ENCODE peak calls at places on chromosome X, in six cellular contexts. One of them, this sample, is unnamed.

GRCh38 chrX:70171636-70172035 is 5.6 kb upstream of the DGAT2L6 start:
- DNase-seq in breast epithelium: no peak
- DNase-seq in neural progenitor cell: peak; percentile 65
- DNase-seq in body of pancreas: no peak
- DNase-seq in skeletal muscle cell: no peak
- DNase-seq in AG10803: no peak
- DNase-seq in this sample: no peak

GRCh38 chrX:17738002-17738713 is 865 bp downstream of the SCML1 start:
- DNase-seq in breast epithelium: peak; percentile 52
- DNase-seq in neural progenitor cell: peak; percentile 48
- DNase-seq in body of pancreas: peak; percentile 33
- DNase-seq in skeletal muscle cell: no peak
- DNase-seq in AG10803: peak; percentile 32
- DNase-seq in this sample: no peak

GRCh38 chrX:103376118-103376978 is at the start of gene BEX3:
- DNase-seq in breast epithelium: peak; percentile 53
- DNase-seq in neural progenitor cell: peak; percentile 77
- DNase-seq in body of pancreas: peak; percentile 58
- DNase-seq in skeletal muscle cell: no peak
- DNase-seq in AG10803: peak; percentile 41
- DNase-seq in this sample: no peak

GRCh38 chrX:111467896-111468295 is 43.5 kb upstream of the SERTM2 start:
- DNase-seq in breast epithelium: no peak
- DNase-seq in neural progenitor cell: no peak
- DNase-seq in body of pancreas: peak; percentile 12
- DNase-seq in skeletal muscle cell: no peak
- DNase-seq in AG10803: no peak
- DNase-seq in this sample: no peak

GRCh38 chrX:1885116-1885515 is 270.3 kb downstream of the ASMT start:
- DNase-seq in breast epithelium: no peak
- DNase-seq in neural progenitor cell: no peak
- DNase-seq in body of pancreas: no peak
- DNase-seq in skeletal muscle cell: no peak
- DNase-seq in AG10803: no peak
- DNase-seq in this sample: no peak

GRCh38 chrX:125646195-125646594 is 326.5 kb downstream of the TEX13C start:
- DNase-seq in breast epithelium: no peak
- DNase-seq in neural progenitor cell: no peak
- DNase-seq in body of pancreas: no peak
- DNase-seq in skeletal muscle cell: no peak
- DNase-seq in AG10803: no peak
- DNase-seq in this sample: no peak

GRCh38 chrX:12425496-12425895 is 287.2 kb downstream of the FRMPD4 start:
- DNase-seq in breast epithelium: no peak
- DNase-seq in neural progenitor cell: no peak
- DNase-seq in body of pancreas: no peak
- DNase-seq in skeletal muscle cell: no peak
- DNase-seq in AG10803: no peak
- DNase-seq in this sample: no peak

GRCh38 chrX:316351-317325 is 2.0 kb downstream of the GTPBP6 start:
- DNase-seq in breast epithelium: peak; percentile 50
- DNase-seq in neural progenitor cell: no peak
- DNase-seq in body of pancreas: no peak
- DNase-seq in skeletal muscle cell: no peak
- DNase-seq in AG10803: no peak
- DNase-seq in this sample: no peak

GRCh38 chrX:95076449-95076848 is 1402.4 kb downstream of the FAM133A start:
- DNase-seq in breast epithelium: no peak
- DNase-seq in neural progenitor cell: peak; percentile 67
- DNase-seq in body of pancreas: no peak
- DNase-seq in skeletal muscle cell: no peak
- DNase-seq in AG10803: peak; percentile 53
- DNase-seq in this sample: no peak

GRCh38 chrX:53798281-53798680 is 111.8 kb upstream of the HUWE1 start:
- DNase-seq in breast epithelium: no peak
- DNase-seq in neural progenitor cell: no peak
- DNase-seq in body of pancreas: no peak
- DNase-seq in skeletal muscle cell: no peak
- DNase-seq in AG10803: no peak
- DNase-seq in this sample: no peak

GRCh38 chrX:131792789-131793462 is 230.2 kb upstream of the STK26 start:
- DNase-seq in breast epithelium: no peak
- DNase-seq in neural progenitor cell: no peak
- DNase-seq in body of pancreas: no peak
- DNase-seq in skeletal muscle cell: no peak
- DNase-seq in AG10803: peak; percentile 42
- DNase-seq in this sample: peak; percentile 88

GRCh38 chrX:102345916-102346315 is 93.9 kb downstream of the NXF2B start:
- DNase-seq in breast epithelium: peak; percentile 51
- DNase-seq in neural progenitor cell: peak; percentile 63
- DNase-seq in body of pancreas: peak; percentile 62
- DNase-seq in skeletal muscle cell: no peak
- DNase-seq in AG10803: peak; percentile 11
- DNase-seq in this sample: no peak

GRCh38 chrX:13659057-13659456 is 6.1 kb downstream of the TCEANC start:
- DNase-seq in breast epithelium: no peak
- DNase-seq in neural progenitor cell: no peak
- DNase-seq in body of pancreas: no peak
- DNase-seq in skeletal muscle cell: peak; percentile 45
- DNase-seq in AG10803: peak; percentile 66
- DNase-seq in this sample: no peak

GRCh38 chrX:38482183-38482582 is 79.2 kb upstream of the TSPAN7 start:
- DNase-seq in breast epithelium: no peak
- DNase-seq in neural progenitor cell: no peak
- DNase-seq in body of pancreas: no peak
- DNase-seq in skeletal muscle cell: no peak
- DNase-seq in AG10803: no peak
- DNase-seq in this sample: no peak

GRCh38 chrX:52576946-52577345 is 60.1 kb upstream of the XAGE1B start:
- DNase-seq in breast epithelium: no peak
- DNase-seq in neural progenitor cell: no peak
- DNase-seq in body of pancreas: no peak
- DNase-seq in skeletal muscle cell: no peak
- DNase-seq in AG10803: no peak
- DNase-seq in this sample: no peak

GRCh38 chrX:1464282-1465131 is 11.8 kb upstream of the ASMTL start:
- DNase-seq in breast epithelium: no peak
- DNase-seq in neural progenitor cell: no peak
- DNase-seq in body of pancreas: no peak
- DNase-seq in skeletal muscle cell: no peak
- DNase-seq in AG10803: no peak
- DNase-seq in this sample: no peak

GRCh38 chrX:13029341-13029740 is 15.1 kb downstream of the FAM9C start:
- DNase-seq in breast epithelium: peak; percentile 53
- DNase-seq in neural progenitor cell: no peak
- DNase-seq in body of pancreas: peak; percentile 46
- DNase-seq in skeletal muscle cell: no peak
- DNase-seq in AG10803: no peak
- DNase-seq in this sample: no peak

GRCh38 chrX:69951756-69952155 is 98.0 kb downstream of the AWAT2 start:
- DNase-seq in breast epithelium: no peak
- DNase-seq in neural progenitor cell: no peak
- DNase-seq in body of pancreas: no peak
- DNase-seq in skeletal muscle cell: no peak
- DNase-seq in AG10803: no peak
- DNase-seq in this sample: no peak

GRCh38 chrX:22365460-22365859 is 92.7 kb downstream of the CBLL2 start:
- DNase-seq in breast epithelium: no peak
- DNase-seq in neural progenitor cell: no peak
- DNase-seq in body of pancreas: no peak
- DNase-seq in skeletal muscle cell: peak; percentile 88
- DNase-seq in AG10803: peak; percentile 59
- DNase-seq in this sample: peak; percentile 47

GRCh38 chrX:102712216-102712966 is at the start of gene GPRASP2:
- DNase-seq in breast epithelium: peak; percentile 51
- DNase-seq in neural progenitor cell: peak; percentile 66
- DNase-seq in body of pancreas: peak; percentile 48
- DNase-seq in skeletal muscle cell: no peak
- DNase-seq in AG10803: peak; percentile 15
- DNase-seq in this sample: no peak

GRCh38 chrX:54776987-54777672 is 20.9 kb downstream of the ITIH6 start:
- DNase-seq in breast epithelium: no peak
- DNase-seq in neural progenitor cell: no peak
- DNase-seq in body of pancreas: no peak
- DNase-seq in skeletal muscle cell: no peak
- DNase-seq in AG10803: no peak
- DNase-seq in this sample: no peak

GRCh38 chrX:141642979-141643378 is 53.5 kb downstream of the SPANXA2 start:
- DNase-seq in breast epithelium: no peak
- DNase-seq in neural progenitor cell: peak; percentile 11
- DNase-seq in body of pancreas: no peak
- DNase-seq in skeletal muscle cell: peak; percentile 0
- DNase-seq in AG10803: peak; percentile 0
- DNase-seq in this sample: no peak

GRCh38 chrX:120308959-120309872 is 2.0 kb downstream of the TMEM255A start:
- DNase-seq in breast epithelium: peak; percentile 56
- DNase-seq in neural progenitor cell: peak; percentile 82
- DNase-seq in body of pancreas: peak; percentile 52
- DNase-seq in skeletal muscle cell: peak; percentile 22
- DNase-seq in AG10803: peak; percentile 29
- DNase-seq in this sample: no peak

GRCh38 chrX:51494409-51494808 is 2.0 kb downstream of the NUDT11 start:
- DNase-seq in breast epithelium: no peak
- DNase-seq in neural progenitor cell: no peak
- DNase-seq in body of pancreas: no peak
- DNase-seq in skeletal muscle cell: no peak
- DNase-seq in AG10803: no peak
- DNase-seq in this sample: no peak

GRCh38 chrX:7270018-7270417 is 122.1 kb upstream of the PUDP start:
- DNase-seq in breast epithelium: no peak
- DNase-seq in neural progenitor cell: no peak
- DNase-seq in body of pancreas: no peak
- DNase-seq in skeletal muscle cell: no peak
- DNase-seq in AG10803: peak; percentile 78
- DNase-seq in this sample: peak; percentile 31

DNA sequence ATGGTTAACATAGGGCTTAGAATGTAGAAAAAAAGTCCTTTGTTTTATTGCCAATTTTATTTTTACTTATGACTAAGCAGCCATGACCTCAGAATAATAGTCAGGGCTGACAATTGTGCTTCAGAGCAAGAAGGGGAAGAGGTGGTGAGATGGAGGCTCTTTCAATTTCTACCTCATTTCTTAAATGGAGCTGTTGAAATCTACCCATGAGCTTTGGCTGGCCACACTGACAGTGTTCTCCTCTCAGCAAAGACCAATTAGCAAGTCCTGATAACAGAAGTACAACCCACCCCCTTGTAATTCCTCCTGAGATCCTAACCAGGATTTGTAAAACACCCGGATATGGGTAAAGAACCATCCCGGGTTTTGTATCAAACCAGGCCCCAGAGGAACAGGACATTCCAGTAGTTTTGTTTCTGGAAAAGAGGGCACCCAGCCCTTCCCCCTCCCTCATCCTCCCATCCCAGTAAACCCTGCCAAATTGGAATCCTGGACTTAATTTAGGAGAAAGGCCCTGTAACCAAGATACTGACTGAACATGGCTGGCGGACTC is at the start of gene HEPH:
- DNase-seq in breast epithelium: no peak
- DNase-seq in neural progenitor cell: peak; percentile 65
- DNase-seq in body of pancreas: no peak
- DNase-seq in skeletal muscle cell: no peak
- DNase-seq in AG10803: peak; percentile 67
- DNase-seq in this sample: peak; percentile 5
- H3K4me3 ChIP-seq in breast epithelium: peak within 1 kb of the TSS; percentile 34
- H3K4me3 ChIP-seq in neural progenitor cell: peak within 1 kb of the TSS; percentile 56
- H3K4me3 ChIP-seq in body of pancreas: no peak within 1 kb of the TSS
- H3K4me3 ChIP-seq in skeletal muscle cell: peak within 1 kb of the TSS; percentile 44
- H3K4me3 ChIP-seq in AG10803: peak within 1 kb of the TSS; percentile 62
- H3K4me3 ChIP-seq in this sample: peak within 1 kb of the TSS; percentile 23

GRCh38 chrX:150007356-150007755 is 69.1 kb upstream of the EOLA2 start:
- DNase-seq in breast epithelium: no peak
- DNase-seq in neural progenitor cell: no peak
- DNase-seq in body of pancreas: no peak
- DNase-seq in skeletal muscle cell: no peak
- DNase-seq in AG10803: no peak
- DNase-seq in this sample: no peak
- H3K4me3 ChIP-seq in breast epithelium: no peak overlapping the region
- H3K4me3 ChIP-seq in neural progenitor cell: no peak overlapping the region
- H3K4me3 ChIP-seq in body of pancreas: no peak overlapping the region
- H3K4me3 ChIP-seq in skeletal muscle cell: no peak overlapping the region
- H3K4me3 ChIP-seq in AG10803: no peak overlapping the region
- H3K4me3 ChIP-seq in this sample: no peak overlapping the region

GRCh38 chrX:45758319-45758718 is 557.6 kb upstream of the DIPK2B start:
- DNase-seq in breast epithelium: no peak
- DNase-seq in neural progenitor cell: no peak
- DNase-seq in body of pancreas: no peak
- DNase-seq in skeletal muscle cell: peak; percentile 69
- DNase-seq in AG10803: peak; percentile 91
- DNase-seq in this sample: peak; percentile 84
- H3K4me3 ChIP-seq in breast epithelium: no peak overlapping the region
- H3K4me3 ChIP-seq in neural progenitor cell: no peak overlapping the region
- H3K4me3 ChIP-seq in body of pancreas: no peak overlapping the region
- H3K4me3 ChIP-seq in skeletal muscle cell: no peak overlapping the region
- H3K4me3 ChIP-seq in AG10803: no peak overlapping the region
- H3K4me3 ChIP-seq in this sample: no peak overlapping the region

GRCh38 chrX:109735241-109735744 is 2.2 kb upstream of the ACSL4 start:
- DNase-seq in breast epithelium: no peak
- DNase-seq in neural progenitor cell: no peak
- DNase-seq in body of pancreas: no peak
- DNase-seq in skeletal muscle cell: no peak
- DNase-seq in AG10803: no peak
- DNase-seq in this sample: no peak

GRCh38 chrX:109742722-109743121 is 9.7 kb upstream of the ACSL4 start:
- DNase-seq in breast epithelium: no peak
- DNase-seq in neural progenitor cell: no peak
- DNase-seq in body of pancreas: no peak
- DNase-seq in skeletal muscle cell: no peak
- DNase-seq in AG10803: no peak
- DNase-seq in this sample: no peak

GRCh38 chrX:109739625-109740024 is 6.6 kb upstream of the ACSL4 start:
- DNase-seq in breast epithelium: no peak
- DNase-seq in neural progenitor cell: no peak
- DNase-seq in body of pancreas: no peak
- DNase-seq in skeletal muscle cell: no peak
- DNase-seq in AG10803: no peak
- DNase-seq in this sample: no peak

DNA sequence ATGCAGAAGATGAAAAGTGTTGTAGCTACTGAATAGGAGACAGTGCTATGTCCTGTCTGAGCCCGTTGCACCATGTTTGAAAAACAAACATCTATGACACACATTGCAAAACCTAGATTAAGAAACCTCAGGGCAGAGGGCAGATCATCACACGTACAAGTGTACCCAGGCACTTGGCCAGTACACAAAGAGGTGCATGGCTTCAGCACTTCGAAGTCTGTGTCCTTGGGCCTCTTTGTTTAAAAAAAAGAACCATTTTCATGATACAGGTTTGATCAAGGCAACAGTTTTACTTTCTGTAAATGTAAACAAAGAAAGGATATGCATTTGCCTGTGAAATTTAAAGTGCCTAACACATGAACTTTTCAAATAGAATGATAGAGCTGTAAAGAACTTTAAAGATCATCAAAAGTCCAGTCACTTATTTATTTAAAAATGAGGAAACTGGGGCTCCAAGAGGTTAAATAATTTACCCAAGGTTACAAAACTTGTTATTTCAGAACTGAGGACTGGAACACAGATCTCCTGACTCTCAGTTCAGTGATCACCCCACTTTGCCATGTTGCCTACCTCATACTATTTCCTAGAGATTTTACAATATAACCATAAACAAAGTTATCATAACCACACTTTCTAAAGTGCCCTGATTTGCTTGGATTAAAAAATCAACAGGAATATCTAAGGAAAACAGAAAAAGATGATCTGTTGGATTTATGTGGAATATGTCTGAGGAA is 7.2 kb upstream of the ACSL4 start:
- DNase-seq in breast epithelium: no peak
- DNase-seq in neural progenitor cell: no peak
- DNase-seq in body of pancreas: peak; percentile 11
- DNase-seq in skeletal muscle cell: peak; percentile 47
- DNase-seq in AG10803: peak; percentile 16
- DNase-seq in this sample: no peak
- H3K4me3 ChIP-seq in breast epithelium: no peak overlapping the region
- H3K4me3 ChIP-seq in neural progenitor cell: no peak overlapping the region
- H3K4me3 ChIP-seq in body of pancreas: no peak overlapping the region
- H3K4me3 ChIP-seq in skeletal muscle cell: no peak overlapping the region
- H3K4me3 ChIP-seq in AG10803: no peak overlapping the region
- H3K4me3 ChIP-seq in this sample: no peak overlapping the region

This sample was measured in AG09309.